ENCODE peak calls at places on chromosomes 5 and 9, in nine cellular contexts. One of them, this sample, is unnamed.

GRCh38 chr5:93929146-93929545 is 187.7 kb upstream of the POU5F2 start:
- DNase-seq in Caki2: no peak
- DNase-seq in activated CD4-positive, CD25-positive, alpha-beta regulatory T cell: no peak
- DNase-seq in amygdala: no peak
- DNase-seq in RCC 7860: no peak
- DNase-seq in C1 segment of cervical spinal cord: no peak
- DNase-seq in HEK293T: no peak
- DNase-seq in hypothalamus: no peak
- DNase-seq in epithelial cell of proximal tubule: no peak
- DNase-seq in this sample: peak

GRCh38 chr5:172188893-172189692 is 1.1 kb upstream of the STK10 start:
- DNase-seq in Caki2: no peak
- DNase-seq in activated CD4-positive, CD25-positive, alpha-beta regulatory T cell: no peak
- DNase-seq in amygdala: no peak
- DNase-seq in RCC 7860: no peak
- DNase-seq in C1 segment of cervical spinal cord: no peak
- DNase-seq in HEK293T: no peak
- DNase-seq in hypothalamus: no peak
- DNase-seq in epithelial cell of proximal tubule: no peak
- DNase-seq in this sample: no peak

GRCh38 chr5:135740475-135740874 is 94.0 kb upstream of the SLC25A48 start:
- DNase-seq in Caki2: no peak
- DNase-seq in activated CD4-positive, CD25-positive, alpha-beta regulatory T cell: no peak
- DNase-seq in amygdala: no peak
- DNase-seq in RCC 7860: no peak
- DNase-seq in C1 segment of cervical spinal cord: no peak
- DNase-seq in HEK293T: no peak
- DNase-seq in hypothalamus: no peak
- DNase-seq in epithelial cell of proximal tubule: no peak
- DNase-seq in this sample: no peak

GRCh38 chr5:134059758-134060495 is 54.6 kb upstream of the TCF7 start:
- DNase-seq in Caki2: no peak
- DNase-seq in activated CD4-positive, CD25-positive, alpha-beta regulatory T cell: no peak
- DNase-seq in amygdala: no peak
- DNase-seq in RCC 7860: no peak
- DNase-seq in C1 segment of cervical spinal cord: no peak
- DNase-seq in HEK293T: no peak
- DNase-seq in hypothalamus: no peak
- DNase-seq in epithelial cell of proximal tubule: no peak
- DNase-seq in this sample: no peak

GRCh38 chr5:160064441-160064840 is 54.8 kb downstream of the PWWP2A start:
- DNase-seq in Caki2: no peak
- DNase-seq in activated CD4-positive, CD25-positive, alpha-beta regulatory T cell: no peak
- DNase-seq in amygdala: no peak
- DNase-seq in RCC 7860: no peak
- DNase-seq in C1 segment of cervical spinal cord: no peak
- DNase-seq in HEK293T: no peak
- DNase-seq in hypothalamus: no peak
- DNase-seq in epithelial cell of proximal tubule: no peak
- DNase-seq in this sample: no peak

GRCh38 chr9:118170032-118170955 is 466.1 kb downstream of the TLR4 start:
- DNase-seq in Caki2: peak
- DNase-seq in activated CD4-positive, CD25-positive, alpha-beta regulatory T cell: no peak
- DNase-seq in amygdala: no peak
- DNase-seq in RCC 7860: peak
- DNase-seq in C1 segment of cervical spinal cord: peak
- DNase-seq in HEK293T: peak
- DNase-seq in hypothalamus: no peak
- DNase-seq in epithelial cell of proximal tubule: peak
- DNase-seq in this sample: peak

GRCh38 chr5:18745988-18746615 is 1111.8 kb downstream of the TAF11L14 start:
- DNase-seq in Caki2: peak
- DNase-seq in activated CD4-positive, CD25-positive, alpha-beta regulatory T cell: no peak
- DNase-seq in amygdala: no peak
- DNase-seq in RCC 7860: peak
- DNase-seq in C1 segment of cervical spinal cord: no peak
- DNase-seq in HEK293T: no peak
- DNase-seq in hypothalamus: no peak
- DNase-seq in epithelial cell of proximal tubule: peak
- DNase-seq in this sample: no peak

GRCh38 chr5:149317281-149318048 is 27.8 kb upstream of the GRPEL2 start:
- DNase-seq in Caki2: peak
- DNase-seq in activated CD4-positive, CD25-positive, alpha-beta regulatory T cell: no peak
- DNase-seq in amygdala: no peak
- DNase-seq in RCC 7860: peak
- DNase-seq in C1 segment of cervical spinal cord: no peak
- DNase-seq in HEK293T: peak
- DNase-seq in hypothalamus: no peak
- DNase-seq in epithelial cell of proximal tubule: no peak
- DNase-seq in this sample: no peak

GRCh38 chr9:10703139-10703538 is 90.3 kb upstream of the PTPRD start:
- DNase-seq in Caki2: no peak
- DNase-seq in activated CD4-positive, CD25-positive, alpha-beta regulatory T cell: no peak
- DNase-seq in amygdala: no peak
- DNase-seq in RCC 7860: no peak
- DNase-seq in C1 segment of cervical spinal cord: no peak
- DNase-seq in HEK293T: no peak
- DNase-seq in hypothalamus: no peak
- DNase-seq in epithelial cell of proximal tubule: no peak
- DNase-seq in this sample: no peak

GRCh38 chr5:151696470-151697061 is 9.9 kb upstream of the SPARC start:
- DNase-seq in Caki2: peak
- DNase-seq in activated CD4-positive, CD25-positive, alpha-beta regulatory T cell: no peak
- DNase-seq in amygdala: no peak
- DNase-seq in RCC 7860: no peak
- DNase-seq in C1 segment of cervical spinal cord: no peak
- DNase-seq in HEK293T: no peak
- DNase-seq in hypothalamus: no peak
- DNase-seq in epithelial cell of proximal tubule: no peak
- DNase-seq in this sample: peak

GRCh38 chr9:38619556-38620447 is 594 bp downstream of the ANKRD18A start:
- DNase-seq in Caki2: peak
- DNase-seq in activated CD4-positive, CD25-positive, alpha-beta regulatory T cell: no peak
- DNase-seq in amygdala: no peak
- DNase-seq in RCC 7860: no peak
- DNase-seq in C1 segment of cervical spinal cord: no peak
- DNase-seq in HEK293T: peak
- DNase-seq in hypothalamus: no peak
- DNase-seq in epithelial cell of proximal tubule: no peak
- DNase-seq in this sample: no peak

GRCh38 chr5:77627869-77628674 is 10.4 kb downstream of the OTP start:
- DNase-seq in Caki2: no peak
- DNase-seq in activated CD4-positive, CD25-positive, alpha-beta regulatory T cell: no peak
- DNase-seq in amygdala: no peak
- DNase-seq in RCC 7860: no peak
- DNase-seq in C1 segment of cervical spinal cord: no peak
- DNase-seq in HEK293T: no peak
- DNase-seq in hypothalamus: no peak
- DNase-seq in epithelial cell of proximal tubule: no peak
- DNase-seq in this sample: no peak

GRCh38 chr9:128554155-128554862 is 1.9 kb downstream of the SPTAN1 start:
- DNase-seq in Caki2: peak
- DNase-seq in activated CD4-positive, CD25-positive, alpha-beta regulatory T cell: no peak
- DNase-seq in amygdala: no peak
- DNase-seq in RCC 7860: peak
- DNase-seq in C1 segment of cervical spinal cord: no peak
- DNase-seq in HEK293T: peak
- DNase-seq in hypothalamus: no peak
- DNase-seq in epithelial cell of proximal tubule: peak
- DNase-seq in this sample: peak